ENCODE peak calls at places on chromosomes 16 and 17, in nine cellular contexts. M, R, H, L, S, Q, I, C and A are unnamed samples.

GRCh38 chr16:89621136-89621697 is 7.8 kb downstream of the DPEP1 start:
- DNase-seq in C (peak), L (no peak), Q (no peak), H (no peak), S (no peak), R (no peak), M (no peak), I (no peak), A (no peak)

GRCh38 chr17:67633751-67634191 is 84.0 kb upstream of the NOL11 start:
- DNase-seq in Q (no peak), S (peak), R (no peak), L (peak), I (no peak), C (peak), M (no peak), H (no peak), A (no peak)

GRCh38 chr17:58666858-58667267 is 25.0 kb downstream of the TEX14 start:
- DNase-seq in R (no peak), C (no peak), H (peak), L (peak), Q (no peak), S (peak), M (peak), I (peak), A (no peak)

GRCh38 chr17:75850928-75851692 is 4.0 kb downstream of the WBP2 start:
- DNase-seq in H (no peak), M (no peak), C (no peak), Q (no peak), I (no peak), R (no peak), S (peak), L (no peak), A (no peak)

GRCh38 chr17:36592316-36592710 is 634 bp downstream of the DHRS11 start:
- DNase-seq in I (no peak), R (peak), S (no peak), Q (no peak), L (no peak), M (no peak), C (no peak), H (peak), A (no peak)

GRCh38 chr16:53734908-53735307 is 31.0 kb downstream of the FTO start:
- DNase-seq in S (no peak), C (no peak), H (no peak), I (no peak), L (no peak), R (no peak), Q (no peak), M (no peak), A (no peak)

GRCh38 chr17:951388-952132 is 28.0 kb downstream of the NXN start:
- DNase-seq in H (no peak), R (peak), S (no peak), C (peak), I (peak), Q (no peak), L (peak), M (peak), A (no peak)

GRCh38 chr16:23496826-23497542 is 13.3 kb downstream of the GGA2 start:
- DNase-seq in M (peak), L (peak), H (no peak), Q (no peak), R (peak), I (peak), S (no peak), C (no peak), A (no peak)

GRCh38 chr16:88379694-88380040 is 3.1 kb upstream of the ZNF469 start:
- DNase-seq in I (no peak), R (no peak), L (no peak), C (peak), S (no peak), M (no peak), Q (no peak), H (no peak), A (no peak)

GRCh38 chr17:79931517-79932309 is 92.5 kb upstream of the CBX4 start:
- DNase-seq in L (peak), C (peak), I (no peak), Q (no peak), R (peak), S (no peak), M (peak), H (peak), A (no peak)

GRCh38 chr17:56681561-56682266 is 88.2 kb downstream of the NOG start:
- DNase-seq in C (no peak), H (no peak), R (peak), S (no peak), Q (peak), I (peak), L (peak), M (peak), A (peak)

DNA sequence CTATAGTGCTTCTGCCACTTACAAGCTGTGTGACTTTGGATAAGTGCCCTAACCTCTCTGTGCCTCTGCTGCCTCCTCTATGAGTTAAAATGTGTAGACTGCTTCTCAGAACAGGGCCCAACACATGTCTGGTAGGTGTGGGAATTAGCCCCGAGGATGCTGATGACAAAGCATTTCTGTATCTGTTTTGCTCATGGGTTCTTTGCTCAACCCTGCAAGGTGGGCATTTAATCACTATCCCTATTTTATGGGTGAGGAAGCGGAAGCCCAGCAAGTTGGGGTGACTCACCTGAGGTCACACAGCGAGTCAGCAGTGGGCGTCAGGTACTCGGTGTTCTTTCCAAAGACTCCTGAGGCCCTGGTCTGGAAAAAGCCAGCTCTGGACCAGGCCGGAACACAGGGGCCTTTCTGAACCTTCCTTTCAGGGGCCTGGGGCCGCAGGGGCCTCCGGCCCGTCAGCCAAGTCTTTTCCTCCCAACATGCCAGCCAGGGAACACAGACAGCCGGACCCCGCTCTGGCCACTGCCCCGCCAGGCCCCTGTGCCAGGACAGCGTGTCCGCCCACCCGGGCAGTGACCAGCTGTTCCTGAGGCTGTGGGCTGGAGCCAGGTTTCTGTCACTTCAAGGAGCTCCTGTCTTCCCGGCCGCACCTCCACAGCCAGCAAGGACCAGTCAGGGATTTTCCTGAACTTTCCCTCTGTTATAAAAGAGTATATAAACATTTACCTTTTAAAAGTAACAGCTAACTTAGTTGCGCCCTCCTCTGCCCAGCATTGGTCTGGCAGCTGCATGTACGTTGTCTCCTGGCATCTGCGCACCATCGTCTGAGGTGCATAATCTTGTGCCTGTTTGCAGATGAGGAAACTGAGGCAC is 62.5 kb downstream of the SREBF1 start:
- DNase-seq in C (no peak), S (no peak), R (peak), Q (no peak), H (peak), L (peak), M (peak), I (no peak), A (no peak)
- TF ChIP-seq CTCF in C (no peak), S (peak), R (peak), Q (peak), H (peak), L (peak), M (peak), I (peak), A (peak)

GRCh38 chr17:44118427-44119050 is 4.9 kb downstream of the HDAC5 start:
- DNase-seq in Q (no peak), M (no peak), R (no peak), I (no peak), S (no peak), L (no peak), H (no peak), C (no peak), A (no peak)
- H3K4me3 ChIP-seq in Q (no peak), M (no peak), R (no peak), I (no peak), S (no peak), L (no peak), H (no peak), C (no peak), A (no peak)

GRCh38 chr17:3043737-3044365 is 19.6 kb downstream of the OR1D5 start:
- DNase-seq in R (no peak), C (no peak), M (no peak), Q (no peak), L (peak), H (peak), I (no peak), S (no peak), A (no peak)
- TF ChIP-seq CTCF in R (no peak), C (no peak), M (no peak), Q (peak), L (peak), H (no peak), I (no peak), S (peak), A (no peak)

GRCh38 chr17:77455111-77455877 is 314.5 kb downstream of the SEC14L1 start:
- DNase-seq in I (peak), C (peak), H (no peak), L (peak), Q (no peak), R (no peak), S (no peak), M (no peak), A (no peak)

GRCh38 chr17:77456951-77457548 is 316.3 kb downstream of the SEC14L1 start:
- DNase-seq in L (no peak), S (no peak), R (no peak), Q (no peak), C (peak), M (no peak), H (no peak), I (no peak), A (no peak)

GRCh38 chr17:77454560-77455095 is 313.9 kb downstream of the SEC14L1 start:
- DNase-seq in S (no peak), R (no peak), H (no peak), I (no peak), M (no peak), L (no peak), Q (no peak), C (peak), A (no peak)

GRCh38 chr17:77456271-77456950 is 315.6 kb downstream of the SEC14L1 start:
- DNase-seq in H (no peak), C (peak), M (no peak), Q (no peak), R (no peak), L (no peak), S (no peak), I (no peak), A (no peak)

GRCh38 chr17:77455878-77456234 is 315.1 kb downstream of the SEC14L1 start:
- DNase-seq in H (no peak), L (no peak), C (no peak), I (no peak), S (no peak), Q (no peak), R (no peak), M (no peak), A (no peak)
- H3K4me3 ChIP-seq in H (no peak), L (no peak), C (peak), I (no peak), S (no peak), Q (no peak), R (no peak), M (no peak), A (no peak)

GRCh38 chr16:79599256-79599836 is 1.2 kb downstream of the MAF start:
- DNase-seq in C (peak), S (peak), R (peak), L (peak), I (no peak), H (no peak), Q (no peak), M (no peak), A (no peak)
- TF ChIP-seq CTCF in C (no peak), S (no peak), R (no peak), L (no peak), I (no peak), H (no peak), Q (no peak), M (no peak), A (no peak)